ENCODE peak calls at places on chromosomes 3 and 15, in five cellular contexts. L, Y, E, G and V are unnamed samples. For H3K4me1, the result is how much of the 10 kb centered on the place peaks cover.

GRCh38 chr3:71072288-71072687 is 511.2 kb downstream of the FOXP1 start:
- DNase-seq in L (no peak), Y (no peak), E (no peak), G (no peak), V (no peak)

GRCh38 chr3:114887806-114888205 is 259.3 kb downstream of the ZBTB20 start:
- DNase-seq in L (no peak), Y (no peak), E (no peak), G (no peak), V (no peak)

GRCh38 chr3:63295356-63295755 is 17.2 kb downstream of the SYNPR start:
- DNase-seq in L (no peak), Y (no peak), E (no peak), G (peak), V (no peak)

GRCh38 chr3:170469151-170470062 is 50.7 kb downstream of the CLDN11 start:
- DNase-seq in L (peak), Y (no peak), E (no peak), G (no peak), V (no peak)

GRCh38 chr3:65854606-65855304 is 184.0 kb downstream of the MAGI1 start:
- DNase-seq in L (peak), Y (no peak), E (no peak), G (peak), V (no peak)

GRCh38 chr15:64938192-64938591 is 26.5 kb downstream of the ANKDD1A start:
- DNase-seq in L (no peak), Y (no peak), E (no peak), G (peak), V (no peak)

GRCh38 chr3:153614563-153614962 is 452.5 kb downstream of the RAP2B start:
- DNase-seq in L (peak), Y (no peak), E (no peak), G (peak), V (no peak)

GRCh38 chr15:57550640-57551039 is 41.1 kb upstream of the MYZAP start:
- DNase-seq in L (no peak), Y (no peak), E (no peak), G (no peak), V (no peak)

GRCh38 chr15:39581501-39582285 is 814 bp downstream of the THBS1 start:
- DNase-seq in L (peak), Y (peak), E (no peak), G (peak), V (no peak)

GRCh38 chr15:31869640-31870335 is 160.5 kb upstream of the CHRNA7 start:
- DNase-seq in L (no peak), Y (no peak), E (no peak), G (no peak), V (no peak)

GRCh38 chr3:25585361-25586166 is 79.1 kb downstream of the TOP2B start:
- DNase-seq in L (no peak), Y (no peak), E (no peak), G (no peak), V (no peak)

GRCh38 chr15:75161788-75162414 is 39.8 kb upstream of the C15orf39 start:
- DNase-seq in L (peak), Y (no peak), E (no peak), G (peak), V (no peak)

GRCh38 chr15:85649372-85649771 is 145.4 kb downstream of the KLHL25 start:
- DNase-seq in L (peak), Y (no peak), E (no peak), G (peak), V (no peak)

GRCh38 chr3:134073583-134073945 is 43.8 kb upstream of the SLCO2A1 start:
- DNase-seq in L (no peak), Y (no peak), E (no peak), G (no peak), V (no peak)
- H2BK12ac ChIP-seq in L (no peak), Y (no peak), E (no peak), G (peak), V (no peak)

GRCh38 chr15:63473007-63473748 is 31.2 kb upstream of the USP3 start:
- DNase-seq in L (no peak), Y (no peak), E (no peak), G (no peak), V (no peak)
- H2AK5ac ChIP-seq in L (peak), Y (no peak), E (no peak), G (no peak), V (no peak)

DNA sequence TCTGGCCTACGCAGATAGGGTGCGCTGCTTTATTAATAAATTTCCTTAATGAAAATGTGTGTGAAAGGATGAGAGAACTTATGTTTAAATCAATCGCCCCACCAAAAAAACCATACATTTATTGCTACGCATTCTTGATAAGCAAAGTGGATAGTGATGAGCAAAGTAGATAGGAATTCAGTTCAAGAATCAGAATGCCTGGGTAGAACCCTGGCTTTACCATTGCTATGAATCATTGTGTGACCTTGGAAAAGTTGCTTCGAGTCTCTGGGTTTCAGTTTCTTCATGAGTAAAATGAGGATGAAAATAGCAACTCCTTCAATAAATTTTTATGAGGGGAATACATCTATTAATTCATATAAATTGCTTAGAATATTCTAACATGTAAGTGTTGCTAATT is 2.6 kb upstream of the ALCAM start:
- DNase-seq in L (peak), Y (no peak), E (no peak), G (no peak), V (no peak)
- H3K4me1 ChIP-seq in L (under half), Y (under half), E (under half), G (under half), V (under half)

DNA sequence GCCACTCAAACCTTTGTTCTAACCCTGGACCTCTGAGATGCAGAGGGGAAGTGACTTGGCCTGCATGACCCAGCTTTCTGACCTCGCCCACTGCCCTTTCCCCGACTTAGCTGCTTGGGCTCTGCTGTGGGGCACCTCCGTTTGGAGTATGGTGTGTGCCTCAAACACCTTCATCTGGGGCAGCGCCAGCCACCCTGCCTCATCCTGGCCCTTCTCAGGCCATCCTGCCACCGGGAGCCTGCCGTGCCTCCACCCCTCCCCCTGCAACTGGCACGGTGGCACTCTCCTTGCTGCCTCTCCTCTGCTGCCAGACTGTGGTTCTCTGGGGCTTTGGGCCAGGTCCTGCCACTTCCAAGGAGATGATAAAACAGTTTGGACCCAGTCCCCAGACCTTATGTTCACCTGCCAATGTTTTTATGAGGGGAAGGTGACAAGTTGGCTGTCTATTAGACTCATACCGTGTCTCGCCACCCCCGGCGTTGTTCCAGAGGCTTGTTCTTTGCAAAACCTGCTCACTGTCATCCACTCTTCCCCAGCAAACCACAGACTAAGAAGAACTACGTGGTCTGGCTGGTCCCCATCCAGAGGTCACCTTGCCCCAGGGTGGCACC is 32.2 kb downstream of the SLC6A6 start:
- DNase-seq in L (no peak), Y (no peak), E (no peak), G (no peak), V (no peak)
- H2BK12ac ChIP-seq in L (peak), Y (no peak), E (no peak), G (peak), V (no peak)

DNA sequence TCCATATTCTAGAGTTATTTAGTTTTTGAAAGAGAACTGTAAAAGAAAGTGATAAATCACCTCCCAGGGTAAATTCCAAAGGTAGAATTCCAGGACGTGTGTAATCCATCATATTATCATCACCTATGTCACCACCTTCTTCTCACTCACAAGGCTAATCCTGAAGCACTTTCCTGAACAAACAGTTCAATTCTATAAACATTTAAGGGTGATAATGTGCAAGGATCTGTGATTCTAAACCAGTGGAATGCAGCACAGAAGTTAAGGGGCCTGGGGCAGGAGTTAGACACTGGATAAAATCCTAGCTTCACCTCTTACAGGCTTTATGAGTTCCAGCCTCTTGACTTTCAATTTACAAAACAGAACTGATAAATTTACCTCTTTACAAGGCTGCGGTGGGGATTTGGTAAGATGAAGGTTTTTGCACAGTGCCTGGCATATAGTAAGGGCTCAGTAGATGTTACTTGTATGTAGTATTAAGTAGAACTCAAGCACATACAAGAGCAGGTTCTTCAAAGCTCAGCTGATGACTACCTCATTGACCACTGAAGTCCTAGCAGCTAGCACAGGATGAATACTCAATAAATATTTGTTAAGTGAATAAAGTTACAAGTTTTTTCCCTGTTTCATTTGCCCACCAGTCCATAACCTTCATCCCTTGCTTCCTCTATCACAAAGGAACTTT is 47.3 kb upstream of the CCDC80 start:
- DNase-seq in L (peak), Y (no peak), E (no peak), G (no peak), V (no peak)
- H2AK5ac ChIP-seq in L (no peak), Y (no peak), E (no peak), G (no peak), V (no peak)